ENCODE peak calls at places on chromosome 16, in four cellular contexts. I is stimulated activated naive CD8-positive, alpha-beta T cell treated with anti-CD3 and anti-CD28 coated beads, Interleukin-15, amount 100 ng/mL, for 72 hours; S is non-pigmented ciliary epithelial cell; U is OCI-M1. O is an unnamed sample.
A peak's percentile ranks its signal among the peaks of the same experiment; 100 is the strongest.

GRCh38 chr16:27230562-27230991 is 27.3 kb downstream of the KDM8 start:
- DNase-seq in I (peak; percentile 74), U (no peak), S (no peak), O (no peak)

GRCh38 chr16:4373909-4374742 is 2.5 kb downstream of the VASN start:
- DNase-seq in U (peak; percentile 29), I (no peak), S (peak; percentile 76), O (peak; percentile 15)

GRCh38 chr16:5580320-5580719 is 482.7 kb upstream of the EEF2KMT start:
- DNase-seq in U (no peak), I (no peak), S (no peak), O (no peak)

GRCh38 chr16:30805370-30806169 is 18.6 kb upstream of the ZNF629 start:
- DNase-seq in U (peak; percentile 93), S (no peak), I (peak; percentile 57), O (peak; percentile 73)

GRCh38 chr16:84209989-84210388 is 19.0 kb downstream of the ADAD2 start:
- DNase-seq in S (no peak), I (no peak), U (no peak), O (no peak)

GRCh38 chr16:15857779-15858560 is 1.1 kb upstream of the MYH11 start:
- DNase-seq in U (no peak), S (no peak), I (no peak), O (no peak)

GRCh38 chr16:12951392-12951791 is 50.0 kb downstream of the SHISA9 start:
- DNase-seq in I (no peak), S (no peak), U (no peak), O (no peak)

GRCh38 chr16:86494565-86495356 is 15.6 kb upstream of the FOXF1 start:
- DNase-seq in I (no peak), S (no peak), U (no peak), O (no peak)

GRCh38 chr16:12256880-12257279 is 280.3 kb downstream of the SNX29 start:
- DNase-seq in S (no peak), U (no peak), I (no peak), O (no peak)

GRCh38 chr16:11251525-11252481 is 4.2 kb downstream of the SOCS1 start:
- DNase-seq in S (peak; percentile 55), U (peak; percentile 72), I (peak; percentile 88), O (no peak)

GRCh38 chr16:70267516-70267915 is 15.8 kb upstream of the EXOSC6 start:
- DNase-seq in S (no peak), U (peak; percentile 45), I (no peak), O (peak; percentile 40)

GRCh38 chr16:29806641-29807425 is 504 bp downstream of the MAZ start:
- DNase-seq in S (no peak), U (peak; percentile 80), I (peak; percentile 77), O (no peak)

GRCh38 chr16:1258218-1258587 is 2.3 kb downstream of the TPSD1 start:
- DNase-seq in I (no peak), S (no peak), U (no peak), O (no peak)

GRCh38 chr16:81706327-81707295 is 72.5 kb upstream of the PLCG2 start:
- DNase-seq in U (no peak), S (no peak), I (no peak), O (no peak)

GRCh38 chr16:9596788-9597187 is 505.3 kb downstream of the HAPSTR1 start:
- DNase-seq in I (no peak), U (peak; percentile 25), S (no peak), O (no peak)

GRCh38 chr16:6122401-6122800 is 1024.8 kb upstream of the EEF2KMT start:
- DNase-seq in S (no peak), I (no peak), U (no peak), O (no peak)

GRCh38 chr16:53071748-53072301 is 17.0 kb downstream of the CHD9 start:
- DNase-seq in U (no peak), I (no peak), S (no peak), O (no peak)

GRCh38 chr16:57591870-57592485 is 36.5 kb upstream of the ADGRG1 start:
- DNase-seq in S (no peak), I (peak; percentile 9), U (no peak), O (no peak)

GRCh38 chr16:75254359-75254837 is 3.0 kb upstream of the BCAR1 start:
- DNase-seq in S (no peak), U (no peak), I (no peak), O (no peak)

GRCh38 chr16:89431158-89431584 is 59.2 kb downstream of the ANKRD11 start:
- DNase-seq in S (no peak), U (no peak), I (no peak), O (no peak)

O was measured in pons.